ENCODE peak calls at places on chromosomes 3 and 15, in seven cellular contexts. I, Y, E, F, U, X and H are unnamed samples.

GRCh38 chr3:196793224-196793623 is 53.6 kb downstream of the PAK2 start:
- DNase-seq in I (no peak), Y (no peak), E (peak), F (no peak), U (no peak), X (no peak), H (no peak)

GRCh38 chr3:12180218-12180617 is 21.5 kb upstream of the TIMP4 start:
- DNase-seq in I (peak), Y (no peak), E (peak), F (no peak), U (peak), X (no peak), H (peak)

GRCh38 chr3:186171528-186171927 is 62.6 kb upstream of the ETV5 start:
- DNase-seq in I (no peak), Y (no peak), E (peak), F (no peak), U (no peak), X (no peak), H (no peak)

GRCh38 chr3:143119974-143120715 is 574 bp downstream of the CHST2 start:
- DNase-seq in I (no peak), Y (no peak), E (no peak), F (no peak), U (peak), X (peak), H (peak)

GRCh38 chr3:58731673-58732072 is 65.1 kb upstream of the FAM3D start:
- DNase-seq in I (no peak), Y (no peak), E (no peak), F (no peak), U (no peak), X (no peak), H (no peak)

GRCh38 chr3:46168583-46168982 is 39.5 kb downstream of the CCR1 start:
- DNase-seq in I (no peak), Y (no peak), E (no peak), F (no peak), U (no peak), X (no peak), H (no peak)

GRCh38 chr3:29282431-29283296 is 1.8 kb downstream of the RBMS3 start:
- DNase-seq in I (peak), Y (no peak), E (peak), F (no peak), U (no peak), X (no peak), H (no peak)

GRCh38 chr15:101406014-101406413 is 83.5 kb downstream of the PCSK6 start:
- DNase-seq in I (peak), Y (no peak), E (no peak), F (no peak), U (no peak), X (peak), H (no peak)

GRCh38 chr3:159077860-159078259 is 276.0 kb downstream of the MFSD1 start:
- DNase-seq in I (no peak), Y (no peak), E (peak), F (no peak), U (no peak), X (no peak), H (no peak)

GRCh38 chr3:111585214-111585613 is 9.9 kb downstream of the ZBED2 start:
- DNase-seq in I (no peak), Y (no peak), E (peak), F (no peak), U (no peak), X (no peak), H (no peak)

GRCh38 chr3:40877651-40878463 is 321.4 kb upstream of the CTNNB1 start:
- DNase-seq in I (peak), Y (no peak), E (peak), F (peak), U (peak), X (no peak), H (no peak)

GRCh38 chr3:184345678-184346144 is 8.3 kb downstream of the FAM131A start:
- DNase-seq in I (peak), Y (no peak), E (peak), F (no peak), U (peak), X (peak), H (peak)

GRCh38 chr3:139225551-139225950 is 118.3 kb upstream of the MRPS22 start:
- DNase-seq in I (no peak), Y (no peak), E (no peak), F (no peak), U (no peak), X (no peak), H (no peak)

GRCh38 chr3:112132975-112133448 is at the start of gene GCSAM:
- DNase-seq in I (peak), Y (peak), E (peak), F (peak), U (peak), X (no peak), H (no peak)

DNA sequence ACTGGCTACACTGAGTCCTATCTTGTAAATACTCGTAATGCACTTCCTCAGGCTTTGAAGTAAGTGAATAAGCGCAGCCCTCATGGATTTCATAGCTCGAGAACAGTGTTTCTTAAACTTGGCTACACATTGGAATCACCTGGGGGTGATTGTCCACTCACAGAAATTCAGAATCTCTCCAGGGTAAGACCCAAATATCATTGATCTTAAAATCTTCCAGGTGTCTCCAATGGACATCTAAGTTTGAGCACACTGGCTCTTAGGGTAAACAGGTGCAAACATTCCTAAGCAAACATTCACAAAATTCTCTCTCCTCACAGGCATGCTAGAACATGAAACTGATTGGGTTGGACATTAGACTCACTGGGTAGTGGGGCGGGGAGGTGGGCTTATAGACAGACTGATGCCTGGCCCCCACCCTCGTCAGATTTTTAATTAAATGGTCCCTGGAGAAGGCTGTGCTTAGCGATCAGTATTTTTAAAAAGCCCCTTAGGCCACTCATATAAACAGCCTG is 279.7 kb upstream of the TBL1XR1 start:
- DNase-seq in I (no peak), Y (no peak), E (peak), F (no peak), U (no peak), X (no peak), H (no peak)
- TF ChIP-seq CTCF in I (no peak), Y (no peak), E (no peak), F (no peak), U (no peak), X (no peak), H (no peak)

GRCh38 chr3:122382888-122383666 is at the start of gene MIX23:
- DNase-seq in I (peak), Y (peak), E (peak), F (peak), U (peak), X (peak), H (peak)
- TF ChIP-seq CTCF in I (no peak), Y (no peak), E (peak), F (no peak), U (no peak), X (no peak), H (no peak)

DNA sequence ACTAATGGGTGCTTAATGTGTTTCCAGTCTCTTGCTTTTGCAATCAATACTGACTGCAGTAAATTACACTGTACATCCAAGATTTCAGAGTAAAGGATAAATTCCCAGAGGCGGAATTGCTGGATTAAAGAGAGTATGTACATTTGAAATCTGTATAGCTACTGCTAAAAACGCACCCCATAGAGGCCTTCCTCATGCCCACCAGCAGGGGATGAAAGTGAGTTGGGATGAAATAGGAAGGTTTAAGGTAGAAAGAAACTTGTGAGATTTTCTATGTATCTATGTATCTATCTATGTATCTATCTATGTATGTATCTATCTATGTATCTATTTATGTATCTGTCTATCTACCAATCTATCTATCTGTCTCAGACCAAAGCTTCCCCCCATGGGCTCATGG is 28.4 kb downstream of the TMEM44 start:
- DNase-seq in I (no peak), Y (no peak), E (no peak), F (no peak), U (no peak), X (no peak), H (no peak)
- TF ChIP-seq CTCF in I (no peak), Y (no peak), E (no peak), F (no peak), U (no peak), X (peak), H (no peak)

DNA sequence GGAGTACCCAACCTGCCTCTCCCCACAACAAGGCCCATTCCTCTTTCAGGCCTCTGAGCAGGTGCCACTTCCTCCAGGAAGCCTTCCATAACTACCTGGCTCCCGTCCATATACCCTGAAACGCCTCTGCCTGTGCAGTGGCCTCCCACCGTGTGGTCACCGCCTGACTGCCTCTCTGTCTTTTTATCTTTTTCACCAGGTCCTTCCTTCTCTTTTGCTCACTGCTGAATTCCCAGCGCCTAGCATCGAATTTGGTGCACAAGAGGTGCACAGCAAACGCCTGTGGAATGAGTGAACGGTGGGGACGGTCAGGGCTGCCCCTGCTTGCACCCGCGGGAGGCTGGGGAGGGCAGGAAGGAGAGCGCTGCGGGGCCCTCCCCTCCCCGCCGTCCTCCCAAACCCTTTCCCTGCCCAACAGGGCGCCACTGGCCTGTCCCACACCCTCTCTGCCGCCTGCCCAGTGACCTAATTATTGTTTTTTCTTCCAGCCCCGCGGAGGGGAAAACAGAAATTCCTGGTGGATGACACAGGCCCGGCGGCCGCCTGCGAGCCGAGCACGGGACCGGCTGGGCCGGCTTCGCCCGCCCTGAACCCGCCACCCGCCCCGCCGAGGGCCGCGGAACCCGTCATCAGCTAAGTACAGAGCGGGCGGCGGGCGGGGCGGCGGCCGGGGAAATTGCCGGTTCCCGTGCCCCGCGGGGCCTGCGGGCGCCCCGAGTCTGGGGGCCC is 140.1 kb downstream of the SMAD6 start:
- DNase-seq in I (peak), Y (no peak), E (peak), F (peak), U (peak), X (no peak), H (peak)
- TF ChIP-seq CTCF in I (no peak), Y (no peak), E (no peak), F (no peak), U (no peak), X (no peak), H (no peak)